ENCODE peak calls at places on chromosomes 11 and 22, in nine cellular contexts. Z is dorsolateral prefrontal cortex, A is heart right ventricle, W is tibial nerve, X is A549, M is upper lobe of right lung, Y is prostate gland, R is cardiac muscle cell, J is tibial artery. T is an unnamed sample.

GRCh38 chr11:119369035-119369925 is 12.2 kb downstream of the USP2 start:
- DNase-seq in Z (no peak), A (no peak), W (no peak), X (no peak), M (peak), Y (no peak), R (no peak), J (no peak), T (peak)

GRCh38 chr11:2399488-2400068 is 972 bp upstream of the TSSC4 start:
- DNase-seq in Z (no peak), A (no peak), W (no peak), X (peak), M (no peak), Y (no peak), R (no peak), J (no peak), T (no peak)

GRCh38 chr22:30948930-30949342 is 19.6 kb downstream of the MORC2 start:
- DNase-seq in Z (no peak), A (no peak), W (no peak), X (no peak), M (no peak), Y (no peak), R (no peak), J (no peak), T (no peak)

GRCh38 chr11:62622476-62622875 is 690 bp upstream of the B3GAT3 start:
- DNase-seq in Z (no peak), A (no peak), W (no peak), X (no peak), M (no peak), Y (no peak), R (no peak), J (no peak), T (no peak)

GRCh38 chr11:119773016-119773415 is 44.0 kb upstream of the NECTIN1 start:
- DNase-seq in Z (no peak), A (no peak), W (no peak), X (no peak), M (peak), Y (no peak), R (no peak), J (no peak), T (peak)

GRCh38 chr11:17063171-17064002 is 14.1 kb downstream of the RPS13 start:
- DNase-seq in Z (peak), A (peak), W (no peak), X (peak), M (peak), Y (peak), R (peak), J (no peak), T (peak)

GRCh38 chr11:23903044-23903704 is 593.7 kb upstream of the LUZP2 start:
- DNase-seq in Z (no peak), A (no peak), W (no peak), X (no peak), M (no peak), Y (no peak), R (no peak), J (no peak), T (no peak)

GRCh38 chr11:2930705-2931415 is 1.6 kb upstream of the PHLDA2 start:
- DNase-seq in Z (no peak), A (peak), W (no peak), X (peak), M (peak), Y (peak), R (peak), J (peak), T (peak)

GRCh38 chr22:32119568-32120235 is 39.4 kb downstream of the C22orf42 start:
- DNase-seq in Z (no peak), A (no peak), W (no peak), X (no peak), M (no peak), Y (no peak), R (no peak), J (no peak), T (no peak)

GRCh38 chr11:124177344-124177743 is 5.8 kb upstream of the OR10D3 start:
- DNase-seq in Z (no peak), A (no peak), W (no peak), X (no peak), M (no peak), Y (no peak), R (no peak), J (no peak), T (no peak)

GRCh38 chr11:36131719-36132349 is 157.4 kb downstream of the COMMD9 start:
- DNase-seq in Z (peak), A (peak), W (peak), X (no peak), M (no peak), Y (peak), R (peak), J (peak), T (peak)

GRCh38 chr11:82775736-82776346 is 42.2 kb upstream of the FAM181B start:
- DNase-seq in Z (no peak), A (no peak), W (no peak), X (peak), M (no peak), Y (no peak), R (peak), J (peak), T (peak)

GRCh38 chr11:30855383-30856006 is 269.3 kb upstream of the MPPED2 start:
- DNase-seq in Z (no peak), A (no peak), W (no peak), X (no peak), M (no peak), Y (no peak), R (peak), J (no peak), T (peak)

GRCh38 chr22:35961480-35961902 is 67.1 kb downstream of the RBFOX2 start:
- DNase-seq in Z (peak), A (peak), W (no peak), X (peak), M (no peak), Y (no peak), R (peak), J (peak), T (peak)

GRCh38 chr11:90310210-90310609 is 87.4 kb upstream of the CHORDC1 start:
- DNase-seq in Z (no peak), A (no peak), W (no peak), X (no peak), M (no peak), Y (no peak), R (no peak), J (no peak), T (no peak)

GRCh38 chr22:49551897-49552659 is 275.6 kb downstream of the BRD1 start:
- DNase-seq in Z (no peak), A (no peak), W (no peak), X (no peak), M (peak), Y (no peak), R (no peak), J (no peak), T (no peak)

GRCh38 chr11:47003180-47003877 is 66.8 kb downstream of the CSTPP1 start:
- DNase-seq in Z (no peak), A (peak), W (no peak), X (no peak), M (no peak), Y (no peak), R (no peak), J (no peak), T (no peak)

GRCh38 chr11:10388574-10388973 is 66.5 kb upstream of the AMPD3 start:
- DNase-seq in Z (no peak), A (no peak), W (no peak), X (no peak), M (no peak), Y (no peak), R (no peak), J (peak), T (no peak)

GRCh38 chr22:28247667-28248363 is 328.8 kb upstream of the PITPNB start:
- DNase-seq in Z (no peak), A (no peak), W (no peak), X (no peak), M (no peak), Y (no peak), R (peak), J (no peak), T (peak)

GRCh38 chr11:111299111-111300026 is 1.0 kb downstream of the POU2AF3 start:
- DNase-seq in Z (peak), A (peak), W (peak), X (peak), M (peak), Y (peak), R (peak), J (peak), T (peak)
- TF ChIP-seq CTCF in Z (peak), A (peak), W (peak), X (peak), M (peak), Y (peak), R (peak), J (peak), T (peak)

GRCh38 chr22:46109474-46110003 is 40.8 kb upstream of the PPARA start:
- DNase-seq in Z (no peak), A (no peak), W (no peak), X (no peak), M (no peak), Y (no peak), R (no peak), J (no peak), T (no peak)

GRCh38 chr22:46108564-46109473 is 41.5 kb upstream of the PPARA start:
- DNase-seq in Z (peak), A (peak), W (no peak), X (no peak), M (no peak), Y (no peak), R (peak), J (no peak), T (peak)

GRCh38 chr22:46106279-46107022 is 43.9 kb upstream of the PPARA start:
- DNase-seq in Z (no peak), A (no peak), W (no peak), X (no peak), M (no peak), Y (no peak), R (no peak), J (no peak), T (no peak)

GRCh38 chr22:46107089-46107664 is 43.1 kb upstream of the PPARA start:
- DNase-seq in Z (peak), A (no peak), W (peak), X (no peak), M (peak), Y (peak), R (no peak), J (no peak), T (peak)

DNA sequence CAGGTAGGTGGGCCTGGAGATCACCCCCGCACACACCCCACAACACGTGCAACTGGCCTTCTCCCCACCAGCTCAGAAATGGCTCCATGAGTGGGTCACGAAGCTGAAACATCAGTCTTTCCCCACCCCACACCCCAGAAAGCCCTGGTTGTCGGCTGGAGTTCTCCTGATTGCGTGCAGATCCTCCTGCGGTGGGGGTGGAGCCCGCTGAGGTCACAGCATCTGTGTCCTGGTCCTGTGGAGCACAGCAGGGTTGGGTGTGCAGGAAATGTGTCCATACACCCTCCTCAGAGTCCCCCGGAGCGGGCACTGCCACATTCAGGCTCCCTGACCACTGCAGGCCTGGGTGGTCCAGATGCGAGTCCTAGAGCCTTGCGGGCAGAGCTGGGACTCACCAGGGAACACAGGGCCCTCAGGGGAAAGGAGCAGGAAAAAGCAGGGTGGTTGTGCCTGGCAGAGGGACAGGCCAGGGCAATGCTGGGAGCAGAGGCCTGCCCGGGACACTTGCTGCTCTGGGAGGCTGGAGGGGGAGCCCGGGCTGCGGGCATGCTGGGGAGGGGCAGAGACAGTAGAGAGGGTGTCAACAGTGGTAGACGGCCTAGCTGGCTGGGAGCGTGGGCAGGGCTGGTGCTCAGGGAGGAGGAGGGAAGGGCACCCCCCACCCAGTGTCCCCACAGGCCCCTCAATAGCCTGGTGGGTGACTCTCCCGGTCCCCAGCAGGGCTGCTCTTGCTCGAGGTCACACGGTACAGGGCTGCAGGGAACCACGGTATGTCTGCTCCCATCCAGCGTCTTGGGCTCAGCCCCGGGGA is 42.4 kb upstream of the PPARA start:
- DNase-seq in Z (peak), A (no peak), W (peak), X (no peak), M (no peak), Y (no peak), R (no peak), J (no peak), T (peak)
- H3K27ac ChIP-seq in Z (peak), A (peak), W (peak), X (peak), M (peak), Y (peak), R (no peak), J (peak), T (peak)

DNA sequence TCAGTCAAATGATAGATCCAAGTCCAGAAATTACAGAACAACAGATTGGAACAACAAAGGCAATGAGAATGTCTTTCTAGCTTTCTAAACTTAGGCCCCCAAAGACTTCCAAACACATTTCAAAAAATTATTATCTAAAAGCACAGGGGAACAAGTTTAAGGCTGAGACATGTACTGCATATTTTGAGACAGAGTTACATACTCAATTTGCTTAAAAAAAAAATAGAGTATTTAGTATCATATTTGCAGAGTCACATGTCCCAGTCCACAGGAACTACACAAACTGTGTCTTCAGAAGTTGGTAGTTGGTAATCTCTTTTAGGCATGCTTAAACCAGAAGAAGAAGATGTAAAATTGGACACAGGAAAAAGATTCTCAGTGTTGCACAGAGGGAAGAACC is 127.2 kb downstream of the MAML2 start:
- DNase-seq in Z (no peak), A (no peak), W (no peak), X (no peak), M (no peak), Y (no peak), R (no peak), J (no peak), T (no peak)
- H3K4me3 ChIP-seq in Z (no peak), A (no peak), W (no peak), X (no peak), M (no peak), Y (no peak), R (no peak), J (no peak), T (no peak)

DNA sequence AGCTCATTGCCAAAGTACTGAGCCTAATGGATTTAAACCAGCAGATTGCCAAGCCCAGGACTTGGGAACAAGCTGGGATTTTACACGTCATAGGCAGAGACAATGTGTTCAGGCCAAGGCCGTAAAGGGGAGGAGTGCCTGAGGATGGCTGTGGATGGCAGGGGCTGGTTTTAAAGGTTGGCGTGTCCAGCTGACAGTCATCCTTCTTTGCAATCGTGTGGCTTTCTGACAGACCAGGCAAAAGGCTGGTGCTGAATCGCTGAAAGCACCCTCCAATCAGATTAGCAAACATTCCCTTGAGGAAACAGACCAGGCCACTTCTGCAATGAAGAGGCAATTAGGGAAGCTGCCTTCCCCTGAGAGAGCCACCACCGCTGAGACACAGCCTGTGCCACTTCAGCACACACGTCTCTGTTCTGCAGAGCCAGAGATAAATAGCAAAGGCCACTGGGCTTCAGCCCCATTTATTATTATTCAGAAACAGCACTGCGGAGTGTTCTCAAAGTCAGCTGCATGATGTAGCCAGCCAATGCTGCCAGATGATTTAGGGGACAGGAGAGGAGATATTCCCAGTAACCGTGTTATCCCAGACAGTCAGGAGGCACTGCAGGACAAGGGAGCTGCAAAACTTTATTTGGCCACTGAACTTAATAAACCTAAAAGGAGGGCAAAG is 54.2 kb upstream of the CSNK2A3 start:
- DNase-seq in Z (peak), A (peak), W (no peak), X (no peak), M (no peak), Y (no peak), R (peak), J (peak), T (peak)
- TF ChIP-seq CTCF in Z (no peak), A (peak), W (no peak), X (no peak), M (no peak), Y (peak), R (no peak), J (peak), T (no peak)

GRCh38 chr11:72100009-72100408 is 3.1 kb downstream of the LAMTOR1 start:
- DNase-seq in Z (no peak), A (no peak), W (no peak), X (no peak), M (no peak), Y (no peak), R (no peak), J (no peak), T (no peak)
- H3K27ac ChIP-seq in Z (no peak), A (no peak), W (no peak), X (no peak), M (peak), Y (no peak), R (no peak), J (no peak), T (no peak)

GRCh38 chr11:121451178-121451981 is 734 bp upstream of the SORL1 start:
- DNase-seq in Z (no peak), A (no peak), W (no peak), X (no peak), M (no peak), Y (peak), R (no peak), J (no peak), T (no peak)
- H3K4me3 ChIP-seq in Z (peak), A (peak), W (peak), X (peak), M (peak), Y (peak), R (peak), J (peak), T (peak)

GRCh38 chr11:122363306-122363705 is 247.3 kb upstream of the BLID start:
- DNase-seq in Z (no peak), A (no peak), W (no peak), X (no peak), M (no peak), Y (no peak), R (no peak), J (no peak), T (no peak)

GRCh38 chr11:122355968-122356367 is 240.0 kb upstream of the BLID start:
- DNase-seq in Z (no peak), A (no peak), W (no peak), X (no peak), M (no peak), Y (no peak), R (no peak), J (no peak), T (no peak)

GRCh38 chr11:122362381-122362780 is 246.4 kb upstream of the BLID start:
- DNase-seq in Z (no peak), A (no peak), W (no peak), X (no peak), M (no peak), Y (no peak), R (no peak), J (no peak), T (no peak)

GRCh38 chr11:122365545-122366380 is 249.7 kb upstream of the BLID start:
- DNase-seq in Z (no peak), A (peak), W (no peak), X (no peak), M (no peak), Y (no peak), R (peak), J (no peak), T (peak)

DNA sequence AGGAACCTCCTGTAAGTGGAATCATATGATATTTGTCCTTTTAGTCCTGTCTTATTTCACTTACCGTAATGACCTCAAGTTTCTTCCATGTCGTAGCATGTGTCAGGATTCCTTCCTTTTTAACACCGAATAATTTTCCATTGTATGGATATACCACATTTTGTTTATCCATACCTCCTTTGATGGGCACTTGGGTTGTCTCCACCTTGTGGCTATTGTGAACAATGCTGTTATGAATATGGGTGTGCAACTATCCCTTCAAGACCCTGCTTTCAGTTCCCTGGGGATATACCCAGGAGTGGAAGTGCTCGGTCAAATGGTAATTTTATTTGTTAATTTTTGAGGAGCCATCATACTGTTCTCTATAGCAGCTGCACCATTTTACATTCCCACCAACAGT is 244.9 kb upstream of the BLID start:
- DNase-seq in Z (no peak), A (no peak), W (no peak), X (no peak), M (no peak), Y (no peak), R (no peak), J (no peak), T (no peak)
- TF ChIP-seq CTCF in Z (no peak), A (no peak), W (no peak), X (no peak), M (peak), Y (no peak), R (no peak), J (no peak), T (peak)

T was measured in SK-N-SH.